ENCODE peak calls at places on chromosomes 11 and 22, in four cellular contexts. R is K562, T is GM12891, B is HL-60. U is an unnamed sample.

GRCh38 chr11:43419460-43419859 is 60.7 kb downstream of the TTC17 start:
- DNase-seq in R (peak; percentile 18), T (no peak), B (no peak), U (no peak)

GRCh38 chr22:49099089-49099488 is 728.6 kb downstream of the BRD1 start:
- DNase-seq in R (no peak), T (no peak), B (no peak), U (no peak)

GRCh38 chr11:408154-409007 is 6.4 kb downstream of the SIGIRR start:
- DNase-seq in R (no peak), T (no peak), B (no peak), U (no peak)

GRCh38 chr11:112589132-112589531 is 328.5 kb upstream of the PLET1 start:
- DNase-seq in R (no peak), T (no peak), B (no peak), U (no peak)

GRCh38 chr11:45794169-45794568 is 10.8 kb upstream of the SLC35C1 start:
- DNase-seq in R (no peak), T (no peak), B (no peak), U (no peak)

GRCh38 chr11:44713022-44713421 is 13.7 kb upstream of the TSPAN18 start:
- DNase-seq in R (no peak), T (no peak), B (no peak), U (no peak)

GRCh38 chr11:113628912-113629311 is 77.2 kb downstream of the TMPRSS5 start:
- DNase-seq in R (no peak), T (no peak), B (no peak), U (no peak)

GRCh38 chr11:86693501-86693900 is 21.1 kb upstream of the ME3 start:
- DNase-seq in R (no peak), T (no peak), B (no peak), U (no peak)

GRCh38 chr11:88315981-88316441 is 21.5 kb downstream of the CTSC start:
- DNase-seq in R (no peak), T (no peak), B (no peak), U (no peak)

GRCh38 chr11:86497310-86497709 is 122.6 kb downstream of the CCDC81 start:
- DNase-seq in R (no peak), T (no peak), B (no peak), U (no peak)

GRCh38 chr11:62245271-62245753 is 3.3 kb downstream of the SCGB1D2 start:
- DNase-seq in R (peak; percentile 44), T (no peak), B (peak; percentile 5), U (no peak)

GRCh38 chr11:70397336-70397982 is 870 bp upstream of the CTTN start:
- DNase-seq in R (no peak), T (no peak), B (no peak), U (no peak)

GRCh38 chr22:38114484-38115398 is 4.3 kb upstream of the BAIAP2L2 start:
- DNase-seq in R (peak; percentile 75), T (peak; percentile 94), B (peak; percentile 51), U (no peak)

GRCh38 chr22:42279425-42280020 is 9.1 kb upstream of the TCF20 start:
- DNase-seq in R (no peak), T (no peak), B (no peak), U (no peak)

GRCh38 chr11:18749681-18750319 is 23.8 kb upstream of the IGSF22 start:
- DNase-seq in R (no peak), T (no peak), B (no peak), U (no peak)

GRCh38 chr11:58059011-58059358 is 28.2 kb downstream of the OR6Q1 start:
- DNase-seq in R (no peak), T (no peak), B (no peak), U (no peak)

GRCh38 chr11:45017329-45017728 is 66.6 kb upstream of the TP53I11 start:
- DNase-seq in R (no peak), T (no peak), B (no peak), U (no peak)

GRCh38 chr11:59417023-59417422 is 9.2 kb downstream of the OR5A2 start:
- DNase-seq in R (no peak), T (no peak), B (no peak), U (no peak)

GRCh38 chr11:62747475-62748160 is 6.3 kb downstream of the ZBTB3 start:
- DNase-seq in R (no peak), T (no peak), B (no peak), U (no peak)

GRCh38 chr11:61126266-61126665 is 24.0 kb downstream of the CD5 start:
- DNase-seq in R (no peak), T (no peak), B (no peak), U (no peak)

GRCh38 chr11:74269161-74269809 is 42.2 kb downstream of the P4HA3 start:
- DNase-seq in R (no peak), T (no peak), B (no peak), U (no peak)

GRCh38 chr22:39239561-39240423 is 5.0 kb downstream of the PDGFB start:
- DNase-seq in R (no peak), T (no peak), B (no peak), U (no peak)

GRCh38 chr11:20367313-20367948 is 3.9 kb downstream of the HTATIP2 start:
- DNase-seq in R (peak; percentile 65), T (no peak), B (peak; percentile 28), U (no peak)

GRCh38 chr11:95245038-95245437 is 14.0 kb upstream of the SESN3 start:
- DNase-seq in R (no peak), T (no peak), B (no peak), U (no peak)

GRCh38 chr11:17735823-17736772 is 1.5 kb downstream of the KCNC1 start:
- DNase-seq in R (no peak), T (no peak), B (no peak), U (no peak)

GRCh38 chr11:69201764-69202370 is 46.1 kb downstream of the SMIM38 start:
- DNase-seq in R (no peak), T (no peak), B (no peak), U (no peak)

GRCh38 chr22:30875481-30876215 is 92.9 kb downstream of the MORC2 start:
- DNase-seq in R (no peak), T (no peak), B (no peak), U (no peak)

GRCh38 chr11:109037856-109038780 is 373.2 kb downstream of the DDX10 start:
- DNase-seq in R (no peak), T (no peak), B (no peak), U (no peak)

GRCh38 chr11:128846985-128847384 is 20.1 kb downstream of the KCNJ1 start:
- DNase-seq in R (no peak), T (no peak), B (no peak), U (no peak)

GRCh38 chr11:65915101-65915820 is 3.6 kb downstream of the C11orf68 start:
- DNase-seq in R (no peak), T (no peak), B (no peak), U (no peak)

GRCh38 chr22:38951734-38952133 is 5.7 kb upstream of the APOBEC3A start:
- DNase-seq in R (no peak), T (no peak), B (no peak), U (no peak)

GRCh38 chr11:64044730-64045386 is 9.1 kb downstream of the FLRT1 start:
- DNase-seq in R (no peak), T (no peak), B (no peak), U (no peak)

GRCh38 chr11:38562562-38562961 is 1964.5 kb upstream of the RAG2 start:
- DNase-seq in R (no peak), T (no peak), B (no peak), U (no peak)

GRCh38 chr11:64760759-64761417 is 1.1 kb upstream of the PYGM start:
- DNase-seq in R (no peak), T (no peak), B (no peak), U (no peak)

GRCh38 chr22:50218996-50219727 is 18.4 kb downstream of the SELENOO start:
- DNase-seq in R (peak; percentile 81), T (no peak), B (peak; percentile 66), U (no peak)

GRCh38 chr11:100515087-100515486 is 172.0 kb upstream of the ARHGAP42 start:
- DNase-seq in R (no peak), T (no peak), B (no peak), U (no peak)

GRCh38 chr11:3021125-3021524 is 29.0 kb upstream of the NAP1L4 start:
- DNase-seq in R (peak; percentile 70), T (peak; percentile 50), B (no peak), U (no peak)

GRCh38 chr11:6995703-6996102 is 24.4 kb downstream of the ZNF214 start:
- DNase-seq in R (no peak), T (no peak), B (no peak), U (no peak)

GRCh38 chr22:45185718-45186511 is 22.2 kb downstream of the NUP50 start:
- DNase-seq in R (no peak), T (no peak), B (no peak), U (no peak)

DNA sequence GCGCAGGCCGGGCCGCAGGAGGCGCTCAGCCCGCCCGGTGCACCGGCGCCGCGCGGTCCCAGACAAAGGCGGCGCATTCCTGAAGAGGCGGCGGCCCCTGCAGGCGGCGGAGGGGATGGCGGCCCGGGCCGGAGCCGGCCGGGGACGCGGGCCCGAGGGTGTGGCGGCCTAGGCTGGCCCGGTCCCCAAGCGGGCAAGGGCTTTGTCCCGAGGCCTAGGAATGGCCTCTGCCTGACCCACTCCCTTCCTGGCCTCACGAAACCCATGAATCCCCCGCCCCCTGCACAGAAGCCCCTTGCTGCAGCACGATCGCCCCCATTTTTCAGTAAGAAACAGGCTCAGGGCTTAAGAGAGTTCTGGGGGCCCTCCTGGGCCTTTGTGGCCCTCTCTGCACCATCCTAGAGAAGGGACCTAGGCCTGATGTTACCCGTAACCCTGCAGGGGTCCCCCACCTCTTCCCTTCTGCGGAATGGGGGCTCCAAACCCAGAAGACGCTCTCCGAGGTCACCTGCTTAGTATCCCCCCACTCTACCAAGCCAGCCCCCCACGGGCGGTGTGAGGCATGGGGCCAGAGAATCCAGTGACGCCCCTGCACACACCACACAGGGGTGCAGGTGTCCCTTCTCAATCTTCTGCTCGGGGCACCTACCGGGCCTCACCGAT is 363 bp upstream of the RTN4R start:
- DNase-seq in R (peak; percentile 99), T (peak; percentile 82), B (no peak), U (no peak)
- TF ChIP-seq SPI1 in R (no peak), T (no peak), B (no peak), U (no peak)

GRCh38 chr11:67240575-67241389 is 25.5 kb upstream of the GRK2 start:
- DNase-seq in R (peak; percentile 70), T (no peak), B (peak; percentile 65), U (peak; percentile 76)
- TF ChIP-seq SPI1 in R (peak; percentile 36), T (peak; percentile 72), B (no peak), U (peak; percentile 74)

GRCh38 chr11:15497366-15497765 is 382.6 kb downstream of the INSC start:
- DNase-seq in R (no peak), T (no peak), B (no peak), U (no peak)
- TF ChIP-seq SPI1 in R (no peak), T (no peak), B (no peak), U (no peak)

DNA sequence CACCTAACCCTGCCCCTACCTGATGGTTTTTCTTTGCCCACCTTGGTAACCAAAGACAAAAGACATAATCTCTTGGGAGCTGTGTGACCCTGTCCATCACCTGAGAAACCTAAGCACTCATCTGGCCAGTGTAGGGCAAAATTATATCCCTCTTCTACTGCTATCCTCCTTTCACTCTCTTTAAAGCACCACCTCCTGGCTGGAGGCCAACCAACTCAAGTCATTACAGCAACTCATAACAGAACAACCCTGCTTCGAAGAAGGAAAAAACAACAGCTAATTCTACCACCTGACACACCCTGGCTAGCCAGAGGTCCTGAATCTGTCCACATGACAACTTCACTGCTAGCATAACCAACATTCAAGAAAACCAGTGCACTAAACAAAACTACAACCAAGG is 45.5 kb downstream of the GAS2 start:
- DNase-seq in R (no peak), T (no peak), B (no peak), U (no peak)
- TF ChIP-seq SPI1 in R (no peak), T (no peak), B (no peak), U (no peak)